ENCODE peak calls at places on chromosomes 7 and 10, in four cellular contexts. O, L, Y and A are unnamed samples.
A peak's percentile ranks its signal among the peaks of the same experiment; 100 is the strongest.

GRCh38 chr7:46283852-46284251 is 362.8 kb upstream of the IGFBP3 start:
- DNase-seq in Y (no peak), L (no peak), O (no peak), A (no peak)

GRCh38 chr10:20091698-20092097 is 275.5 kb downstream of the PLXDC2 start:
- DNase-seq in O (no peak), Y (no peak), L (no peak), A (no peak)

GRCh38 chr10:5906651-5907050 is 16.6 kb downstream of the FBH1 start:
- DNase-seq in L (no peak), O (no peak), Y (no peak), A (peak; percentile 8)

GRCh38 chr7:44590910-44591309 is 8.9 kb upstream of the TMED4 start:
- DNase-seq in L (no peak), Y (no peak), O (no peak), A (no peak)

GRCh38 chr7:48760528-48761265 is 163.7 kb upstream of the CDC14C start:
- DNase-seq in Y (no peak), L (no peak), O (no peak), A (no peak)

GRCh38 chr7:140649566-140650205 is 9.1 kb upstream of the DENND2A start:
- DNase-seq in Y (no peak), O (no peak), L (no peak), A (peak; percentile 56)

GRCh38 chr7:150402671-150403321 is 23.7 kb downstream of the ZNF775 start:
- DNase-seq in L (no peak), Y (no peak), O (no peak), A (no peak)

GRCh38 chr7:90599892-90600555 is 3.9 kb downstream of the CDK14 start:
- DNase-seq in L (no peak), Y (no peak), O (peak; percentile 86), A (peak; percentile 80)

GRCh38 chr10:110163192-110163773 is 44.1 kb upstream of the MXI1 start:
- DNase-seq in Y (no peak), O (no peak), L (no peak), A (no peak)

GRCh38 chr7:155587486-155587885 is 41.1 kb upstream of the CNPY1 start:
- DNase-seq in O (no peak), Y (no peak), L (no peak), A (peak; percentile 44)

GRCh38 chr7:50851891-50852290 is 69.2 kb upstream of the GRB10 start:
- DNase-seq in Y (no peak), L (no peak), O (no peak), A (no peak)
- H3K4me3 ChIP-seq in Y (no peak overlapping the region), L (no peak overlapping the region), O (no peak overlapping the region), A (no peak overlapping the region)

GRCh38 chr10:100636848-100637553 is 101.3 kb downstream of the HIF1AN start:
- DNase-seq in O (no peak), L (no peak), Y (no peak), A (no peak)

GRCh38 chr10:100642295-100642994 is 102.9 kb upstream of the PAX2 start:
- DNase-seq in O (no peak), Y (no peak), L (no peak), A (no peak)

GRCh38 chr10:100632027-100632426 is 96.3 kb downstream of the HIF1AN start:
- DNase-seq in L (no peak), O (no peak), Y (no peak), A (no peak)

GRCh38 chr10:100634034-100634433 is 98.3 kb downstream of the HIF1AN start:
- DNase-seq in Y (no peak), O (no peak), L (no peak), A (no peak)

GRCh38 chr10:100637785-100638184 is 102.0 kb downstream of the HIF1AN start:
- DNase-seq in Y (no peak), L (peak; percentile 62), O (no peak), A (peak; percentile 36)
- TF ChIP-seq CTCF in Y (no peak), L (peak; percentile 41), O (peak; percentile 55), A (peak; percentile 47)

GRCh38 chr7:102912742-102913141 is at the start of gene LRRC17:
- DNase-seq in O (peak; percentile 95), Y (no peak), L (no peak), A (no peak)
- H3K4me3 ChIP-seq in O (peak within 1 kb of the TSS; percentile 46), Y (no peak within 1 kb of the TSS), L (no peak within 1 kb of the TSS), A (no peak within 1 kb of the TSS)

GRCh38 chr10:115653473-115653872 is 560.3 kb downstream of the ATRNL1 start:
- DNase-seq in L (peak; percentile 1), Y (no peak), O (no peak), A (no peak)
- TF ChIP-seq CTCF in L (no peak), Y (no peak), O (no peak), A (no peak)

GRCh38 chr7:151697515-151697895 is 177.8 kb upstream of the RHEB start:
- DNase-seq in L (no peak), Y (no peak), O (no peak), A (no peak)
- H3K4me3 ChIP-seq in L (no peak overlapping the region), Y (no peak overlapping the region), O (no peak overlapping the region), A (no peak overlapping the region)

DNA sequence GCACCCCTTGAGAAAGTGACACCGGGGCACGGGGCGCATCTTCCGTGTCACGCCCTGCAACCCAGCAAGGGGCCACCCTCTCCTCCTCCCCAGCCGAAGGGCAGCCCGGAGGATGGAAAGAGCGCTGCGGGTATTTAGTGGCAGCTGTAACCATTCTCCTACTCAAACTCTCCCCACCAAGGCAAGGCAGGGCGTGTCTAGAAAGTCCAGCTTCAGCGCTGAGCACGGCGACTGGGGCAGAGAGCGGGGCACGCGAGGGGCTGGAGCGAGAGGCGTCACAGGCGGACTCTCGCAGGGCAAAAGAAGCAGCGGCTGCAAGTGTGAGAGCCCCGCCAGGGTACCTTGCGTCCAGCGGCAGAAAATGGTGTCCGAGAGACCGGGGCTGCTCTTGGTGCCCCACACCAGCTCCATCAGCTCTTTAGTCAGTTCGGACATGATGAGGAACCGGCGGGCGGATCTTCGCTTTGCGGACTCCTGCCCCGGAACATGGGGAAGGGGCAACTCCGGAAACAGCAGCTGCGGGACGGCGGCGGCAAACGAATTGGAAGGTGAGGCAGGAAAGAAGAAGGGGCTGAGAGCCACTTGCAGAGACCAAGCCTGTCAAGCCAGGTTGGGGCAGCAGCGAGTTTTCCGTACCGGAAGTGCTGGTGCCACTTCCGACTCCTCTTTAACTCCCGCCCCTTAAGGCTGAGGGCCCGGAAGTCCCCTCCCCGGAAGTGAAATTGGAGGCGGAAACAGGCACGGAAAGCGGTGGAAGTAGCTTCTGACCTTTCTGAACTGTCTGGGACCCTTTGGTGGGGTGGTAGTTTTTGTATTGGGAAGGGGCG is at the start of gene MINDY3:
- DNase-seq in Y (peak; percentile 81), O (peak; percentile 89), L (peak; percentile 86), A (peak; percentile 79)
- TF ChIP-seq CTCF in Y (no peak), O (no peak), L (no peak), A (no peak)

GRCh38 chr10:129853236-129853946 is 110.7 kb downstream of the EBF3 start:
- DNase-seq in Y (no peak), O (peak; percentile 75), L (peak; percentile 26), A (peak; percentile 47)
- H3K4me3 ChIP-seq in Y (no peak overlapping the region), O (peak overlapping the region; percentile 12), L (no peak overlapping the region), A (no peak overlapping the region)

DNA sequence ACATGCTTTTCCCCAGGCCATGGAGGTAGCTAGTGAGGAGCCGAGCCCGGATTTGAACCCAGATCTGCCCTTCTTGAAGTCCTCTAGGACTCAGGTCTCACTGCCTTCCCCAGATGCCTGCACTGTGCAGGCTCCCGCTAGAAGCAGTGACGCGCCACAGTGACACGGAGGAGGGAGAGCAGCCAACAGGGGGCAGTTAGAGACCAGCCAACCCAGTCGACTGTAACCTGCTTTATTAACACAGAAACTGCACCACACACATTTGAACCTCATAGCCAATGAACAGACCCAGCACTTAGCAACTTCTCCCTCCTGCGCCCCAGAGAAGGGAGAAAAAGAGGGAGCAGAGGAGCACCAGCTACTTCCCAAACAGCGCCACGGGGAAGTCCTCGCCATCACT is 27.4 kb downstream of the PILRA start:
- DNase-seq in Y (no peak), L (peak; percentile 35), O (peak; percentile 47), A (peak; percentile 70)
- TF ChIP-seq CTCF in Y (no peak), L (no peak), O (peak; percentile 49), A (peak; percentile 41)

GRCh38 chr7:57868771-57869483 is 418.9 kb downstream of the ZNF716 start:
- DNase-seq in Y (no peak), O (no peak), L (no peak), A (no peak)
- H3K4me3 ChIP-seq in Y (no peak overlapping the region), O (no peak overlapping the region), L (peak overlapping the region; percentile 38), A (no peak overlapping the region)

GRCh38 chr7:88358881-88359280 is 52.2 kb upstream of the STEAP4 start:
- DNase-seq in Y (no peak), O (no peak), L (no peak), A (no peak)

GRCh38 chr7:88358534-88358838 is 51.8 kb upstream of the STEAP4 start:
- DNase-seq in L (no peak), Y (no peak), O (no peak), A (no peak)

GRCh38 chr7:88363869-88364268 is 57.2 kb upstream of the STEAP4 start:
- DNase-seq in Y (no peak), L (no peak), O (no peak), A (no peak)

GRCh38 chr7:88363249-88363648 is 56.6 kb upstream of the STEAP4 start:
- DNase-seq in O (no peak), Y (no peak), L (no peak), A (no peak)

GRCh38 chr7:88361357-88361756 is 54.7 kb upstream of the STEAP4 start:
- DNase-seq in L (no peak), O (no peak), Y (no peak), A (no peak)
- TF ChIP-seq CTCF in L (no peak), O (no peak), Y (no peak), A (no peak)